ENCODE peak calls at places on chromosomes 11 and 22, in five cellular contexts. B is cardiac muscle cell; O is A549; C is iPS DF 6.9; R is CD8-positive, alpha-beta T cell. Z is an unnamed sample.

GRCh38 chr11:122424636-122425035 is 230.9 kb upstream of the UBASH3B start:
- DNase-seq in R (no peak), O (no peak), B (no peak), C (no peak), Z (no peak)

GRCh38 chr22:43867839-43868652 is 5.7 kb upstream of the SULT4A1 start:
- DNase-seq in B (peak; percentile 90), C (peak; percentile 84), R (no peak), O (peak; percentile 28), Z (peak; percentile 94)

GRCh38 chr11:79340535-79340934 is 100.3 kb downstream of the TENM4 start:
- DNase-seq in R (no peak), C (no peak), O (no peak), B (no peak), Z (no peak)

GRCh38 chr22:30790366-30790765 is 95.7 kb downstream of the OSBP2 start:
- DNase-seq in B (no peak), O (no peak), R (no peak), C (no peak), Z (no peak)

GRCh38 chr22:24413726-24414385 is 13.5 kb upstream of the ADORA2A start:
- DNase-seq in C (no peak), B (no peak), R (no peak), O (no peak), Z (no peak)

GRCh38 chr11:20080032-20080685 is 80.1 kb downstream of the DBX1 start:
- DNase-seq in B (no peak), R (no peak), C (no peak), O (no peak), Z (no peak)

GRCh38 chr11:45881708-45882368 is 3.6 kb upstream of the MAPK8IP1 start:
- DNase-seq in B (no peak), O (no peak), C (no peak), R (no peak), Z (no peak)

GRCh38 chr11:2178906-2179494 is 7.4 kb upstream of the TH start:
- DNase-seq in C (no peak), B (no peak), R (no peak), O (peak; percentile 19), Z (no peak)

GRCh38 chr11:17208257-17208999 is 642 bp upstream of the PIK3C2A start:
- DNase-seq in C (peak; percentile 35), R (peak; percentile 27), B (peak; percentile 76), O (peak; percentile 84), Z (peak; percentile 86)

GRCh38 chr22:31210830-31211503 is 1.1 kb upstream of the LIMK2 start:
- DNase-seq in O (no peak), C (no peak), R (no peak), B (no peak), Z (no peak)

GRCh38 chr11:44927174-44927661 is 23.5 kb downstream of the TP53I11 start:
- DNase-seq in R (peak; percentile 39), O (peak; percentile 84), C (no peak), B (peak; percentile 86), Z (peak; percentile 92)

GRCh38 chr11:115716080-115716479 is 211.9 kb upstream of the CADM1 start:
- DNase-seq in R (no peak), C (no peak), O (no peak), B (no peak), Z (no peak)

GRCh38 chr22:41575533-41575932 is 14.1 kb downstream of the PMM1 start:
- DNase-seq in R (no peak), C (no peak), B (no peak), O (no peak), Z (no peak)

GRCh38 chr22:24728790-24729637 is 45.5 kb downstream of the PIWIL3 start:
- DNase-seq in C (no peak), R (no peak), B (peak; percentile 40), O (no peak), Z (peak; percentile 60)

GRCh38 chr11:118406599-118407166 is 5.3 kb downstream of the ATP5MG start:
- DNase-seq in R (no peak), C (no peak), B (no peak), O (no peak), Z (no peak)

GRCh38 chr11:15821471-15821870 is 534.9 kb downstream of the SOX6 start:
- DNase-seq in B (no peak), R (no peak), C (no peak), O (no peak), Z (no peak)

GRCh38 chr22:42959472-42960145 is 55.3 kb downstream of the PACSIN2 start:
- DNase-seq in R (no peak), O (peak; percentile 79), C (no peak), B (peak; percentile 76), Z (no peak)

GRCh38 chr22:26416670-26417270 is 12.3 kb upstream of the ASPHD2 start:
- DNase-seq in C (no peak), O (no peak), R (no peak), B (peak; percentile 45), Z (peak; percentile 62)

GRCh38 chr11:126079640-126080205 is 17.1 kb upstream of the CDON start:
- DNase-seq in R (no peak), O (no peak), C (no peak), B (no peak), Z (peak; percentile 30)

GRCh38 chr11:123020968-123021367 is 39.3 kb upstream of the BSX start:
- DNase-seq in O (peak; percentile 54), C (peak; percentile 31), B (peak; percentile 73), R (no peak), Z (peak; percentile 73)

GRCh38 chr11:12192796-12193514 is 82.6 kb downstream of the MICAL2 start:
- DNase-seq in B (no peak), O (no peak), R (no peak), C (no peak), Z (no peak)

GRCh38 chr11:69229521-69229920 is 64.4 kb upstream of the MYEOV start:
- DNase-seq in B (no peak), O (no peak), R (no peak), C (no peak), Z (no peak)

GRCh38 chr11:48034926-48035876 is 54.8 kb downstream of the PTPRJ start:
- DNase-seq in B (no peak), R (no peak), C (no peak), O (no peak), Z (no peak)

GRCh38 chr22:31253949-31254348 is 38.3 kb downstream of the PIK3IP1 start:
- DNase-seq in B (no peak), C (no peak), O (no peak), R (no peak), Z (no peak)

GRCh38 chr11:45930031-45930794 is 7.8 kb downstream of the LARGE2 start:
- DNase-seq in R (peak; percentile 15), O (no peak), C (no peak), B (no peak), Z (no peak)

GRCh38 chr11:12968101-12968500 is 41.0 kb upstream of the RASSF10 start:
- DNase-seq in O (no peak), C (no peak), R (no peak), B (no peak), Z (no peak)

GRCh38 chr22:41343717-41344116 is 38.0 kb upstream of the TEF start:
- DNase-seq in C (no peak), O (no peak), R (no peak), B (no peak), Z (no peak)

GRCh38 chr11:80914311-80914710 is 1473.5 kb upstream of the TENM4 start:
- DNase-seq in B (no peak), R (no peak), C (no peak), O (no peak), Z (no peak)

GRCh38 chr11:65102142-65103095 is 6.4 kb downstream of the VPS51 start:
- DNase-seq in O (no peak), B (no peak), R (no peak), C (no peak), Z (no peak)

GRCh38 chr22:42461511-42461910 is 29.3 kb upstream of the NFAM1 start:
- DNase-seq in R (no peak), O (no peak), C (no peak), B (no peak), Z (peak; percentile 58)

GRCh38 chr22:38034278-38034882 is 22.8 kb upstream of the PICK1 start:
- DNase-seq in R (no peak), O (peak; percentile 82), B (peak; percentile 43), C (peak; percentile 43), Z (peak; percentile 79)

GRCh38 chr11:83285131-83285770 is 916 bp downstream of the CCDC90B start:
- DNase-seq in C (peak; percentile 7), O (no peak), R (no peak), B (no peak), Z (no peak)

GRCh38 chr22:50266994-50267393 is 3.2 kb downstream of the MAPK11 start:
- DNase-seq in O (no peak), C (no peak), B (no peak), R (no peak), Z (no peak)
- H3K4me1 ChIP-seq in O (peaks cover 53% of the 10 kb centered on the region), C (peaks cover 14% of the 10 kb centered on the region), B (peaks cover 7% of the 10 kb centered on the region), R (peaks cover 26% of the 10 kb centered on the region), Z (peaks cover 19% of the 10 kb centered on the region)

DNA sequence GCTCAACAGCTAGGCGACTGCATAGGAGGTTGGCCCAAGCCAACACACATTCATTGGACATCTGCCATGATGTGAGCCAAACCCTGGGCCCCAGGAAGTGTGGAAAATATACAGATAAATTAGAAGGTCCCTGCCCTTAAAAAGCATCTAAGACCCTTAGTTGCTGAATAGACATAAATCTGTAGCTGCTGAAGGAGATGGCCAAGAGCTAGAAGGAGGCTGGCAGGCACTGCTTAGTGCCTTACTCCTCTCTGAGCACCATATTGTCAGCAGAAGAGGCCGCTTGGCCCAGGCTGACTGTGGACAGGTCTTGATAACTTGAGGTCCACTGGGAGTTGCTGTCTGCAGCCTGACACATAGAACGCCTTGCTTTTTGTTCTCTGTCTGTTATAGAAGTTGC is 53.2 kb upstream of the CD44 start:
- DNase-seq in O (no peak), C (no peak), R (no peak), B (no peak), Z (no peak)
- H3K4me1 ChIP-seq in O (peaks cover 32% of the 10 kb centered on the region), C (peaks cover 2% of the 10 kb centered on the region), R (peaks cover 55% of the 10 kb centered on the region), B (no peaks in the 10 kb centered on the region), Z (peaks cover 7% of the 10 kb centered on the region)

DNA sequence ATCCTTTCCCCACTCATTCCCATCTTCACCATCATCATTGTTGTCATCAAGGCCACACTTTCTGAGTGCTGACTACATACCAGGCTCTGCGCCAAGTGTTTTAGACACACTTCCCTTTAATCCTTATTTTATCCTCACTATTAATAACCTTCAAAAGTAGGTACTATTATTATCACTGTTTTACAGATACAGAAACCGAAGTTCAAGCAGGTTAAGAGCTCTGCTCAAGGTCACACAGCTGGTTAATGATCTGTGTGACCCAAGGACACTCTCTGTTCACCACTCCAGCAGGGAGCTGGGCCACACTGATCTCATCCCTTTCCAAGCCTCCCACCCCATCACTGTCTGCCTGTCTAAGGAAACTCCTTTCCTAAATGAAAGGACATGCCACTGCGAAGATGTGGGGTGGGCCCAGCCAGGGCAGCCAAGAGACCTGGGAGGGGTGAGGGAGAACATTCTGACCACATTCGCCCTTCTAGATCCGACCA is 17.2 kb upstream of the TSKU start:
- DNase-seq in O (no peak), B (no peak), R (no peak), C (no peak), Z (no peak)
- H3K4me1 ChIP-seq in O (peaks cover 89% of the 10 kb centered on the region), B (peaks cover 21% of the 10 kb centered on the region), R (peaks cover 19% of the 10 kb centered on the region), C (peaks cover 5% of the 10 kb centered on the region), Z (peaks cover 35% of the 10 kb centered on the region)

GRCh38 chr11:72745511-72745910 is 6.7 kb downstream of the ARAP1 start:
- DNase-seq in B (no peak), R (no peak), O (no peak), C (no peak), Z (no peak)

GRCh38 chr11:72747456-72747855 is 4.8 kb downstream of the ARAP1 start:
- DNase-seq in O (no peak), C (no peak), R (no peak), B (no peak), Z (no peak)

GRCh38 chr11:72744474-72744873 is 7.7 kb downstream of the ARAP1 start:
- DNase-seq in R (no peak), C (no peak), B (no peak), O (no peak), Z (no peak)

GRCh38 chr11:72745925-72746550 is 6.2 kb downstream of the ARAP1 start:
- DNase-seq in O (no peak), C (no peak), R (no peak), B (no peak), Z (no peak)

GRCh38 chr11:72746821-72747220 is 5.4 kb downstream of the ARAP1 start:
- DNase-seq in O (no peak), R (no peak), B (no peak), C (no peak), Z (no peak)
- H3K4me1 ChIP-seq in O (peaks cover 19% of the 10 kb centered on the region), R (peaks cover 62% of the 10 kb centered on the region), B (peaks cover 46% of the 10 kb centered on the region), C (peaks cover 7% of the 10 kb centered on the region), Z (peaks cover 13% of the 10 kb centered on the region)